ENCODE peak calls at places on chromosomes 6 and 20, in nine cellular contexts. E is GM12865; F is activated CD8-positive, alpha-beta memory T cell treated with anti-CD3 and anti-CD28 coated beads for 24 hours; T is T-cell; L is stimulated activated CD4-positive, alpha-beta T cell treated with anti-CD3 and anti-CD28 coated beads, Interleukin-4, amount 100 ng/mL, for 1 hour; O is fibroblast of the conjunctiva; Y is nucleus accumbens; N is Caki2; C is globus pallidus. H is an unnamed sample.

GRCh38 chr6:3052481-3053230 is 15.6 kb upstream of the RIPK1 start:
- DNase-seq in L (no peak), E (no peak), T (no peak), N (no peak), C (no peak), Y (no peak), F (no peak), O (no peak), H (no peak)

GRCh38 chr6:161128680-161129196 is 137.2 kb downstream of the MAP3K4 start:
- DNase-seq in L (peak), E (no peak), T (no peak), N (peak), F (no peak), C (no peak), Y (no peak), O (no peak), H (no peak)

GRCh38 chr6:138162104-138162946 is 586 bp downstream of the ARFGEF3 start:
- DNase-seq in C (no peak), E (no peak), F (peak), T (no peak), N (peak), L (no peak), Y (no peak), O (no peak), H (no peak)

GRCh38 chr20:34553366-34553867 is 5.1 kb upstream of the MAP1LC3A start:
- DNase-seq in E (no peak), L (no peak), C (no peak), N (no peak), T (no peak), F (no peak), O (no peak), Y (no peak), H (no peak)

GRCh38 chr6:1190361-1190760 is 121.5 kb upstream of the FOXQ1 start:
- DNase-seq in E (no peak), N (peak), L (no peak), C (no peak), F (no peak), Y (no peak), O (peak), T (no peak), H (no peak)

GRCh38 chr6:593139-593906 is 63.6 kb downstream of the HUS1B start:
- DNase-seq in C (peak), Y (peak), F (peak), L (peak), E (peak), N (peak), O (peak), T (peak), H (no peak)

GRCh38 chr6:101042966-101043365 is 161.8 kb upstream of the ASCC3 start:
- DNase-seq in Y (no peak), L (no peak), O (no peak), N (no peak), F (no peak), T (no peak), E (no peak), C (no peak), H (no peak)

GRCh38 chr6:102415891-102416290 is 1022.4 kb downstream of the GRIK2 start:
- DNase-seq in E (no peak), C (no peak), F (no peak), O (no peak), Y (no peak), L (no peak), N (no peak), T (no peak), H (no peak)

GRCh38 chr20:30811896-30812671 is 445.4 kb upstream of the DEFB115 start:
- DNase-seq in O (peak), N (no peak), E (peak), C (peak), Y (no peak), L (no peak), F (peak), T (no peak), H (no peak)

GRCh38 chr20:38117635-38118034 is 47.4 kb downstream of the TGM2 start:
- DNase-seq in N (peak), C (no peak), Y (no peak), E (no peak), L (no peak), F (no peak), T (no peak), O (no peak), H (no peak)

GRCh38 chr20:25580711-25581110 is 4.6 kb downstream of the NINL start:
- DNase-seq in C (no peak), E (no peak), O (no peak), F (no peak), T (no peak), Y (no peak), N (no peak), L (no peak), H (no peak)

GRCh38 chr20:41654292-41654691 is 36.1 kb upstream of the CHD6 start:
- DNase-seq in C (no peak), T (no peak), Y (no peak), O (no peak), E (no peak), F (no peak), N (no peak), L (no peak), H (no peak)

GRCh38 chr6:71194730-71195129 is 93.9 kb upstream of the OGFRL1 start:
- DNase-seq in N (peak), O (peak), L (no peak), C (no peak), Y (no peak), E (no peak), T (no peak), F (no peak), H (no peak)

GRCh38 chr6:81241717-81242116 is 510.8 kb downstream of the TENT5A start:
- DNase-seq in L (no peak), Y (no peak), N (no peak), E (peak), T (no peak), C (no peak), O (peak), F (no peak), H (no peak)

GRCh38 chr6:166784691-166785090 is 157.6 kb upstream of the RPS6KA2 start:
- DNase-seq in T (no peak), O (no peak), E (no peak), N (no peak), F (no peak), L (no peak), Y (no peak), C (no peak), H (no peak)

GRCh38 chr6:32415521-32416019 is 8.6 kb upstream of the BTNL2 start:
- DNase-seq in N (peak), O (peak), T (peak), Y (peak), C (peak), L (peak), E (peak), F (peak), H (no peak)

GRCh38 chr20:22678678-22679077 is 94.3 kb upstream of the FOXA2 start:
- DNase-seq in Y (no peak), O (no peak), C (no peak), L (no peak), N (no peak), T (no peak), F (no peak), E (no peak), H (no peak)

GRCh38 chr20:56778765-56779195 is 149.7 kb downstream of the TFAP2C start:
- DNase-seq in L (no peak), C (no peak), Y (no peak), E (no peak), N (peak), O (peak), T (no peak), F (no peak), H (peak)

GRCh38 chr6:112207131-112207530 is 47.2 kb downstream of the LAMA4 start:
- DNase-seq in L (no peak), F (no peak), O (no peak), E (no peak), C (no peak), Y (no peak), T (no peak), N (no peak), H (no peak)

GRCh38 chr20:11992426-11992825 is 74.7 kb downstream of the BTBD3 start:
- DNase-seq in C (peak), L (no peak), E (no peak), N (no peak), Y (no peak), F (no peak), O (no peak), T (no peak), H (no peak)

GRCh38 chr6:77466055-77467028 is 3.1 kb upstream of the HTR1B start:
- DNase-seq in F (peak), Y (peak), O (peak), C (peak), N (peak), L (peak), T (no peak), E (peak), H (no peak)

GRCh38 chr6:34709386-34709785 is 12.8 kb upstream of the ILRUN start:
- DNase-seq in C (peak), F (no peak), L (no peak), N (no peak), T (no peak), E (no peak), Y (peak), O (peak), H (peak)

GRCh38 chr6:21859193-21859735 is 265.7 kb downstream of the SOX4 start:
- DNase-seq in O (no peak), C (no peak), E (no peak), F (no peak), N (no peak), T (no peak), Y (no peak), L (no peak), H (no peak)

GRCh38 chr6:132527791-132528190 is 10.3 kb upstream of the TAAR9 start:
- DNase-seq in Y (no peak), F (no peak), T (no peak), L (no peak), O (no peak), N (peak), C (no peak), E (no peak), H (no peak)

GRCh38 chr6:32982084-32982701 is 13.8 kb downstream of the BRD2 start:
- DNase-seq in E (peak), O (no peak), N (no peak), Y (no peak), C (no peak), T (no peak), F (no peak), L (no peak), H (no peak)

GRCh38 chr6:91173651-91174050 is 586.8 kb upstream of the MAP3K7 start:
- DNase-seq in Y (no peak), C (no peak), F (no peak), O (no peak), N (no peak), L (no peak), E (no peak), T (no peak), H (no peak)

GRCh38 chr6:25279748-25280616 is 808 bp downstream of the CARMIL1 start:
- DNase-seq in L (peak), E (peak), F (peak), Y (peak), O (no peak), C (no peak), N (peak), T (no peak), H (no peak)

GRCh38 chr6:153172815-153173214 is 41.7 kb upstream of the RGS17 start:
- DNase-seq in F (no peak), L (no peak), E (no peak), O (no peak), N (no peak), T (no peak), Y (no peak), C (no peak), H (no peak)

GRCh38 chr6:163489584-163489983 is 75.1 kb downstream of the QKI start:
- DNase-seq in C (no peak), L (no peak), E (no peak), F (no peak), O (no peak), Y (no peak), N (no peak), T (no peak), H (no peak)

GRCh38 chr20:45445805-45446562 is 23.6 kb upstream of the WFDC2 start:
- DNase-seq in C (no peak), N (peak), E (peak), F (peak), T (no peak), L (peak), O (no peak), Y (no peak), H (no peak)

GRCh38 chr6:71127374-71127773 is 161.2 kb upstream of the OGFRL1 start:
- DNase-seq in Y (no peak), L (no peak), C (no peak), F (no peak), T (no peak), N (no peak), O (no peak), E (no peak), H (no peak)

GRCh38 chr6:157761331-157761921 is 61.6 kb upstream of the SNX9 start:
- DNase-seq in T (no peak), O (peak), Y (no peak), F (peak), C (no peak), E (peak), L (peak), N (no peak), H (peak)

GRCh38 chr6:62150048-62150663 is 135.9 kb downstream of the KHDRBS2 start:
- DNase-seq in N (peak), Y (no peak), L (no peak), C (peak), O (peak), E (peak), F (no peak), T (no peak), H (no peak)

H was measured in brain pericyte.